ENCODE peak calls at places on chromosomes 7 and 10, in six cellular contexts. R is AG04450, X is lower lobe of right lung, W is fibroblast of pulmonary artery, F is heart left ventricle, Z is HCT116. N is an unnamed sample.

GRCh38 chr10:29576681-29577080 is 58.1 kb downstream of the SVIL start:
- DNase-seq in R (no peak), X (no peak), W (peak), F (no peak), Z (no peak), N (no peak)

GRCh38 chr7:55253188-55253587 is 111.9 kb upstream of the LANCL2 start:
- DNase-seq in R (no peak), X (no peak), W (no peak), F (no peak), Z (no peak), N (no peak)

GRCh38 chr7:135282621-135283295 is 49.1 kb downstream of the STRA8 start:
- DNase-seq in R (no peak), X (no peak), W (peak), F (no peak), Z (no peak), N (peak)

GRCh38 chr10:28806951-28807759 is 129.8 kb downstream of the BAMBI start:
- DNase-seq in R (no peak), X (no peak), W (peak), F (no peak), Z (no peak), N (no peak)

GRCh38 chr10:102280397-102281015 is 35.2 kb downstream of the GBF1 start:
- DNase-seq in R (no peak), X (no peak), W (peak), F (peak), Z (no peak), N (peak)

GRCh38 chr7:12731214-12731656 is 43.8 kb downstream of the ARL4A start:
- DNase-seq in R (no peak), X (no peak), W (peak), F (no peak), Z (peak), N (peak)

GRCh38 chr10:6988654-6989053 is 408.6 kb upstream of the PRKCQ start:
- DNase-seq in R (no peak), X (no peak), W (no peak), F (no peak), Z (no peak), N (no peak)

GRCh38 chr10:6062101-6062771 is at the start of gene IL2RA:
- DNase-seq in R (no peak), X (no peak), W (no peak), F (no peak), Z (no peak), N (no peak)

GRCh38 chr7:151351967-151352366 is 10.4 kb downstream of the NUB1 start:
- DNase-seq in R (no peak), X (no peak), W (no peak), F (no peak), Z (no peak), N (no peak)

GRCh38 chr7:30596043-30596641 is 1.5 kb downstream of the GARS1 start:
- DNase-seq in R (no peak), X (no peak), W (peak), F (no peak), Z (no peak), N (peak)

GRCh38 chr7:33107136-33108066 is 1.8 kb downstream of the RP9 start:
- DNase-seq in R (peak), X (no peak), W (peak), F (no peak), Z (no peak), N (peak)

GRCh38 chr7:128020161-128020560 is 11.1 kb downstream of the LRRC4 start:
- DNase-seq in R (no peak), X (no peak), W (no peak), F (no peak), Z (peak), N (no peak)

GRCh38 chr7:99272476-99273045 is at the start of gene MYH16:
- DNase-seq in R (no peak), X (no peak), W (no peak), F (no peak), Z (no peak), N (peak)

GRCh38 chr10:29229258-29229705 is 59.6 kb upstream of the LYZL1 start:
- DNase-seq in R (no peak), X (no peak), W (no peak), F (no peak), Z (no peak), N (peak)

GRCh38 chr10:28910960-28911359 is 233.6 kb downstream of the BAMBI start:
- DNase-seq in R (peak), X (no peak), W (peak), F (no peak), Z (no peak), N (peak)

GRCh38 chr7:150961510-150962284 is 16.4 kb downstream of the KCNH2 start:
- DNase-seq in R (no peak), X (no peak), W (no peak), F (no peak), Z (no peak), N (no peak)

GRCh38 chr7:100685049-100685605 is 8.9 kb downstream of the GIGYF1 start:
- DNase-seq in R (no peak), X (no peak), W (no peak), F (no peak), Z (no peak), N (no peak)

GRCh38 chr10:117271427-117271826 is 30.5 kb downstream of the SLC18A2 start:
- DNase-seq in R (no peak), X (no peak), W (peak), F (no peak), Z (peak), N (peak)

GRCh38 chr10:95525033-95525418 is 36.1 kb downstream of the SORBS1 start:
- DNase-seq in R (no peak), X (no peak), W (no peak), F (no peak), Z (no peak), N (no peak)

GRCh38 chr10:129614341-129614740 is 147.3 kb downstream of the MGMT start:
- DNase-seq in R (no peak), X (no peak), W (no peak), F (no peak), Z (no peak), N (no peak)

GRCh38 chr7:94286111-94286510 is 108.6 kb upstream of the COL1A2 start:
- DNase-seq in R (no peak), X (no peak), W (peak), F (no peak), Z (no peak), N (peak)

GRCh38 chr10:100370976-100371706 is 24.1 kb downstream of the SCD start:
- DNase-seq in R (peak), X (peak), W (peak), F (peak), Z (peak), N (peak)

GRCh38 chr7:154750353-154750801 is 252.5 kb downstream of the PAXIP1 start:
- DNase-seq in R (no peak), X (no peak), W (no peak), F (no peak), Z (no peak), N (no peak)

GRCh38 chr10:110494532-110494931 is 3.2 kb upstream of the DUSP5 start:
- DNase-seq in R (no peak), X (no peak), W (no peak), F (no peak), Z (no peak), N (peak)

GRCh38 chr7:117894037-117894436 is 20.8 kb upstream of the CTTNBP2 start:
- DNase-seq in R (no peak), X (no peak), W (no peak), F (no peak), Z (no peak), N (no peak)

GRCh38 chr7:27223941-27224590 is 18.5 kb upstream of the EVX1 start:
- DNase-seq in R (no peak), X (no peak), W (no peak), F (no peak), Z (no peak), N (no peak)

GRCh38 chr7:46969303-46970130 is 612.4 kb downstream of the TNS3 start:
- DNase-seq in R (no peak), X (no peak), W (peak), F (no peak), Z (no peak), N (peak)

GRCh38 chr7:130394421-130395188 is 14.3 kb downstream of the CPA1 start:
- DNase-seq in R (no peak), X (no peak), W (no peak), F (no peak), Z (no peak), N (no peak)

GRCh38 chr10:102480396-102480795 is 22.1 kb downstream of the ACTR1A start:
- DNase-seq in R (no peak), X (no peak), W (no peak), F (peak), Z (no peak), N (no peak)

GRCh38 chr10:104011904-104012303 is 45.0 kb downstream of the SLK start:
- DNase-seq in R (no peak), X (no peak), W (no peak), F (no peak), Z (no peak), N (no peak)

GRCh38 chr10:42754155-42755027 is 28.2 kb upstream of the BMS1 start:
- DNase-seq in R (no peak), X (peak), W (peak), F (peak), Z (no peak), N (no peak)

GRCh38 chr10:60434418-60435046 is 44.9 kb upstream of the ANK3 start:
- DNase-seq in R (no peak), X (no peak), W (peak), F (no peak), Z (peak), N (peak)

GRCh38 chr10:30897547-30897946 is 134.1 kb downstream of the ZNF438 start:
- DNase-seq in R (no peak), X (no peak), W (no peak), F (no peak), Z (no peak), N (no peak)

GRCh38 chr10:62305813-62306212 is 37.2 kb upstream of the RTKN2 start:
- DNase-seq in R (no peak), X (no peak), W (no peak), F (no peak), Z (no peak), N (no peak)

GRCh38 chr10:89887830-89888229 is 186.4 kb downstream of the KIF20B start:
- DNase-seq in R (no peak), X (no peak), W (no peak), F (no peak), Z (no peak), N (peak)

GRCh38 chr10:132606536-132607316 is 69.1 kb downstream of the INPP5A start:
- DNase-seq in R (no peak), X (no peak), W (peak), F (peak), Z (no peak), N (peak)

GRCh38 chr7:155807013-155807804 is 5.1 kb downstream of the SHH start:
- DNase-seq in R (no peak), X (no peak), W (no peak), F (no peak), Z (no peak), N (no peak)

GRCh38 chr7:155809947-155810606 is 2.2 kb downstream of the SHH start:
- DNase-seq in R (no peak), X (peak), W (no peak), F (no peak), Z (no peak), N (no peak)

GRCh38 chr7:155807805-155808550 is 4.3 kb downstream of the SHH start:
- DNase-seq in R (no peak), X (no peak), W (no peak), F (peak), Z (no peak), N (no peak)

GRCh38 chr7:155809332-155809946 is 2.8 kb downstream of the SHH start:
- DNase-seq in R (no peak), X (peak), W (no peak), F (no peak), Z (no peak), N (no peak)

DNA sequence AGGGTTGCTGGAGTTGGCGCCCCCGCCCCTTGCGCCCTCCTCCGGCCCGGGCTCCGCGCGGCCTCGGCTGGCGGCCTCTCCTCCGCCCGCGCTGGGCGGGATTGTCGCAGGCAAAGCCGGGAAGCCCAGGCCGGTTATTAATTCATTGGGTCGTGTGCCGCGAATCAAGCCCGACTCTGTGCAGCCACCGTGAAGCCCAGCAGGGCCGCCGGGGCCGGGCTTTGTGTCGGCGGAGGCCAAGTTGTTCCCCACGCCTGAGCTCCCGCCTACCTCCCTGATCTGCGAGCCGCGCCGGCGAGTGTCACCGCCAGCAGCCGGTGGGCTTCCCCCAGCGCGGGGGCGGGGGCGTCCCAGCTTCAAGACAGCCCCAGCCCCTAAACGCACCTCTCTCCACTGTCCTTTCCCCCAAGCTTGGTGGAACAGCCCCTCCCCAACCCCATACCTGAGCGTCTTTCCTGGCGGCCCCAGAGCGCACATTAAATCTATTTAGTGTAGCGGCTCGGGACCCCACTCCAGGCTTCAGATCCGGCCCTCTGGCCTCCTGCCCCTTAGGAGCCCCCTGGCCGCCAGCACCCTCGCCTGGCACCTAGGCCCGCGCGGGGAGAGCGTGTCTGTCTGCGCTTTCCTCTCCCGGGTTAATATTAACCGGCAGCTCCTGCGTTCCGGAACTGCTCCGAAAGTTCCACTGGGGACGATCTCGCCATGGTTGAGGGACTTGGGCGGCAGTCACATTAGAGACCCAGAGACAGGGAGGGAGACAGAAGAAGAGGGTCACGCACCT is 3.5 kb downstream of the SHH start:
- DNase-seq in R (no peak), X (peak), W (no peak), F (no peak), Z (no peak), N (no peak)
- H3K4me3 ChIP-seq in R (no peak), X (peak), W (peak), F (peak), Z (no peak), N (no peak)

DNA sequence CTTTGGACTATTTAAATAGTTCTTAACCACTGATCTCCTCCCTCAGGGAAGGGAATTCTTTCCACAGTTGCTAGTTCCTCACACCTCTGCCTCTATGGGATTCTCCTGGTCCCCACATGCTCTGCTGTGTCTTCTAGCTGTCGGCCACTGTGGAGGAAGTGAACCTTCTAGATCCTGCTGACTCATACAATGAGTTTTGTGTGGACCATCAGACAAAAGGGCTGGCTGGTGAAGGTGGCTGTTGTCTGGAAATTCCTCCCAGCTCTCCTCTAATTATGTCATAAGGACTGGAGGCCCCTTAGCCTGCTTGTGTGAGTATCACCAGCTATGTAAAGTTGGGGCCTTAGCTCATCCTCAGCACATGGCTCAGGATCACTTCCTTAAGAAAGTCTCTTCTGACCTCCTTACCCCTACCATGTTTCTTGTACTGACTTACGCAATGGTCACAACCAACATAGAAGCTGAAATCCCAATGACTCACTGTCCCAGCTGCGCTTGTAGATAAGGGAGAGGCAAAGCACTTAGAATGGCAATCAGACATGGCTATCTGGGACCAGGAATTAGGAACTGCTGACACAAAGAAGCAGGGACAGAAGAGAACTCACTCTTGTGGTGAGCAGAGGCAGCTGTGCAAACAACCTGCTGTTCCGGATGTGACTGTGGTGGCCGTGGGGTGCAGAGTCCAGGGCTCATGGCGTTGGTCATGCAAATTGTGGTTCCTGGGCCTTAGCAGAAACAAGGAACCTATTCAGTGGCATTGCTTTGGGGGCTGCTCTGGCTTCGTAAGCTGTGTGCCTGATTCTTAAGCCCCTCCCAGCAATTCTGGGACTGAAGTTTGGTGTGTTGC is 2.5 kb upstream of the MACC1 start:
- DNase-seq in R (peak), X (peak), W (peak), F (peak), Z (no peak), N (peak)
- TF ChIP-seq CTCF in R (no peak), X (no peak), W (no peak), F (no peak), Z (no peak), N (no peak)

GRCh38 chr10:84328303-84329093 is at the start of gene CCSER2:
- DNase-seq in R (peak), X (peak), W (peak), F (peak), Z (peak), N (peak)

GRCh38 chr10:84331091-84331490 is 2.7 kb downstream of the CCSER2 start:
- DNase-seq in R (no peak), X (no peak), W (no peak), F (no peak), Z (no peak), N (no peak)

GRCh38 chr10:84329094-84329611 is 764 bp downstream of the CCSER2 start:
- DNase-seq in R (no peak), X (no peak), W (peak), F (peak), Z (no peak), N (peak)

GRCh38 chr10:84333864-84334451 is 5.6 kb downstream of the CCSER2 start:
- DNase-seq in R (no peak), X (no peak), W (peak), F (no peak), Z (no peak), N (peak)

GRCh38 chr10:84329986-84330651 is 1.7 kb downstream of the CCSER2 start:
- DNase-seq in R (no peak), X (no peak), W (no peak), F (no peak), Z (no peak), N (no peak)
- H3K4me3 ChIP-seq in R (peak), X (peak), W (peak), F (peak), Z (no peak), N (no peak)

GRCh38 chr10:27724287-27724686 is 21.3 kb downstream of the MKX start:
- DNase-seq in R (no peak), X (no peak), W (no peak), F (no peak), Z (no peak), N (peak)
- TF ChIP-seq CTCF in R (peak), X (no peak), W (no peak), F (no peak), Z (no peak), N (peak)

DNA sequence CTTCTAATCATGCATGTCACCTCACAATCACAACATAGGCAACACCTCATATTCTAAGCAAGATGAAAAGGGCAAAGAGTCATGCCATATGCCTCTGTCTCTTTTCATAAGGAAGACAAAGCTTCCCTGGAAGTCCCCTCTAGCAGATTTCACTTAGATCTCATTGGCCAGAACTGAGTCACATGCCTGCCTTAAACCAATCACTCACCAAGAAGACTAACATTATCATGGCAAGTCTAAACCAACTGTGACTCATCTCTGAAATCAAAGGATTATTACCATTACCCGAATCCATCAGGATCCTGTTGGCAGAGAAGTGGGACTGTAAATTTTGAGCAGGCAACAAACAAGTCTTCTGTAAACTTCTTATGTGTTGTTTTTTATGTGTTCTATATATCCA is 27.8 kb downstream of the CAV1 start:
- DNase-seq in R (no peak), X (no peak), W (no peak), F (no peak), Z (peak), N (peak)
- H3K4me3 ChIP-seq in R (no peak), X (no peak), W (no peak), F (no peak), Z (no peak), N (no peak)

N was measured in fibroblast of mammary gland.